ENCODE peak calls at places on chromosomes 2 and 18, in five cellular contexts. D is A549; X is left ventricle myocardium superior; P is stimulated activated CD4-positive, alpha-beta T cell treated with anti-CD3 and anti-CD28 coated beads, Interleukin-15, amount 100 ng/mL, for 1 hour; N is GM12865. G is an unnamed sample.

GRCh38 chr18:32049393-32050161 is 31.0 kb downstream of the RNF125 start:
- DNase-seq in D (peak), X (peak), P (no peak), N (peak), G (no peak)

GRCh38 chr2:42812899-42813479 is 20.6 kb upstream of the HAAO start:
- DNase-seq in D (peak), X (no peak), P (no peak), N (no peak), G (peak)

GRCh38 chr2:171763602-171764001 is 76.3 kb downstream of the DYNC1I2 start:
- DNase-seq in D (no peak), X (no peak), P (no peak), N (no peak), G (no peak)

GRCh38 chr2:28713582-28714292 is 37.9 kb upstream of the PPP1CB start:
- DNase-seq in D (peak), X (no peak), P (no peak), N (no peak), G (no peak)

GRCh38 chr2:236352761-236353593 is 88.8 kb upstream of the ASB18 start:
- DNase-seq in D (peak), X (no peak), P (no peak), N (peak), G (no peak)

GRCh38 chr2:27381577-27382181 is 1.1 kb upstream of the ZNF513 start:
- DNase-seq in D (no peak), X (no peak), P (no peak), N (no peak), G (no peak)

GRCh38 chr2:64720543-64721325 is 67.0 kb upstream of the SERTAD2 start:
- DNase-seq in D (no peak), X (no peak), P (no peak), N (no peak), G (no peak)

GRCh38 chr2:178205853-178206516 is 11.7 kb downstream of the OSBPL6 start:
- DNase-seq in D (no peak), X (no peak), P (no peak), N (no peak), G (no peak)

GRCh38 chr2:55489467-55490062 is 30.0 kb upstream of the CFAP36 start:
- DNase-seq in D (no peak), X (no peak), P (no peak), N (no peak), G (no peak)

GRCh38 chr18:45112682-45113081 is 432.0 kb downstream of the SETBP1 start:
- DNase-seq in D (no peak), X (no peak), P (no peak), N (no peak), G (no peak)

GRCh38 chr18:10131783-10132381 is 218.1 kb downstream of the VAPA start:
- DNase-seq in D (no peak), X (peak), P (no peak), N (no peak), G (peak)

GRCh38 chr2:204453730-204454167 is 91.5 kb upstream of the PARD3B start:
- DNase-seq in D (peak), X (peak), P (no peak), N (no peak), G (peak)

GRCh38 chr2:127417406-127417805 is 821 bp upstream of the PROC start:
- DNase-seq in D (no peak), X (no peak), P (no peak), N (no peak), G (no peak)

GRCh38 chr2:10048501-10049171 is 5.3 kb downstream of the KLF11 start:
- DNase-seq in D (peak), X (no peak), P (no peak), N (peak), G (peak)

GRCh38 chr2:231018184-231018583 is 19.1 kb upstream of the C2orf72 start:
- DNase-seq in D (no peak), X (no peak), P (no peak), N (no peak), G (no peak)

GRCh38 chr2:230901006-230901405 is 24.0 kb downstream of the GPR55 start:
- DNase-seq in D (no peak), X (no peak), P (no peak), N (no peak), G (no peak)

GRCh38 chr2:228669751-228670150 is 488.3 kb upstream of the SPHKAP start:
- DNase-seq in D (no peak), X (no peak), P (no peak), N (no peak), G (no peak)

GRCh38 chr2:179298666-179299065 is 34.0 kb upstream of the SESTD1 start:
- DNase-seq in D (no peak), X (no peak), P (no peak), N (no peak), G (no peak)

G was measured in HEK293T.